ENCODE peak calls at places on chromosome 18, in nine cellular contexts. W is nucleus accumbens; L is T-helper 9 cell; N is fibroblast of the conjunctiva; E is CD4-positive, alpha-beta T cell; H is AG09319; J is stimulated activated naive CD8-positive, alpha-beta T cell treated with anti-CD3 and anti-CD28 coated beads, Interleukin-15, amount 100 ng/mL, for 72 hours; G is GM20000; D is MV-4-11. U is an unnamed sample.
A peak's percentile ranks its signal among the peaks of the same experiment; 100 is the strongest.

GRCh38 chr18:14997367-14997766 is 249.4 kb downstream of the ANKRD30B start:
- DNase-seq in J (no peak), L (no peak), D (no peak), W (no peak), E (no peak), N (no peak), G (no peak), H (no peak), U (no peak)

GRCh38 chr18:3690682-3691066 is 240.7 kb downstream of the TGIF1 start:
- DNase-seq in N (no peak), J (no peak), W (no peak), E (no peak), H (no peak), D (no peak), L (no peak), G (no peak), U (no peak)

GRCh38 chr18:55783921-55784320 is 195.9 kb upstream of the TCF4 start:
- DNase-seq in D (no peak), N (no peak), G (no peak), E (no peak), J (no peak), L (no peak), H (no peak), W (no peak), U (no peak)

GRCh38 chr18:59276047-59276446 is 2.8 kb upstream of the RAX start:
- DNase-seq in N (no peak), E (no peak), L (no peak), D (no peak), W (no peak), H (no peak), G (no peak), J (no peak), U (no peak)

GRCh38 chr18:34909637-34910364 is 131.4 kb upstream of the MAPRE2 start:
- DNase-seq in G (no peak), J (no peak), L (no peak), W (no peak), D (no peak), E (no peak), N (no peak), H (no peak), U (no peak)

GRCh38 chr18:29188760-29189159 is 1011.8 kb upstream of the CDH2 start:
- DNase-seq in L (no peak), J (no peak), W (no peak), G (no peak), E (no peak), H (no peak), D (no peak), N (no peak), U (no peak)

GRCh38 chr18:57088883-57089282 is 58.0 kb upstream of the BOD1L2 start:
- DNase-seq in E (no peak), H (no peak), W (no peak), D (no peak), G (no peak), L (no peak), N (no peak), J (no peak), U (no peak)

GRCh38 chr18:34121157-34121807 is 103.4 kb downstream of the NOL4 start:
- DNase-seq in E (no peak), G (no peak), N (peak; percentile 6), H (no peak), D (no peak), J (no peak), L (no peak), W (no peak), U (no peak)

GRCh38 chr18:2612996-2613395 is 41.6 kb downstream of the NDC80 start:
- DNase-seq in D (no peak), W (no peak), E (no peak), H (no peak), G (no peak), N (no peak), J (no peak), L (no peak), U (no peak)

GRCh38 chr18:31772699-31773098 is 12.0 kb upstream of the SLC25A52 start:
- DNase-seq in H (no peak), L (no peak), N (no peak), G (no peak), E (no peak), J (no peak), W (no peak), D (no peak), U (no peak)

GRCh38 chr18:21330122-21330701 is 88.2 kb downstream of the GREB1L start:
- DNase-seq in J (no peak), H (peak; percentile 22), W (no peak), E (no peak), N (peak; percentile 20), D (no peak), G (no peak), L (no peak), U (no peak)

GRCh38 chr18:10455726-10456453 is 1.5 kb downstream of the APCDD1 start:
- DNase-seq in E (no peak), N (no peak), H (no peak), W (no peak), G (no peak), J (no peak), L (no peak), D (no peak), U (no peak)

GRCh38 chr18:63741769-63742168 is 33.4 kb upstream of the SERPINB7 start:
- DNase-seq in D (no peak), H (no peak), E (no peak), N (no peak), J (no peak), W (no peak), G (no peak), L (no peak), U (no peak)

GRCh38 chr18:63344918-63345317 is 22.1 kb downstream of the KDSR start:
- DNase-seq in N (no peak), D (no peak), W (no peak), L (no peak), H (no peak), E (no peak), G (no peak), J (no peak), U (no peak)

GRCh38 chr18:40357536-40357935 is 1597.5 kb upstream of the PIK3C3 start:
- DNase-seq in W (no peak), N (peak; percentile 18), H (no peak), G (no peak), J (no peak), E (no peak), L (no peak), D (no peak), U (no peak)

GRCh38 chr18:37420315-37420880 is 145.2 kb downstream of the CELF4 start:
- DNase-seq in L (no peak), E (no peak), H (no peak), N (no peak), G (no peak), W (no peak), J (no peak), D (no peak), U (no peak)

GRCh38 chr18:35494281-35494825 is 3.4 kb downstream of the INO80C start:
- DNase-seq in N (no peak), H (no peak), L (no peak), E (no peak), G (no peak), J (no peak), D (no peak), W (no peak), U (no peak)

GRCh38 chr18:33269223-33269622 is 171.3 kb downstream of the CCDC178 start:
- DNase-seq in D (no peak), E (no peak), L (no peak), H (no peak), G (no peak), W (no peak), N (no peak), J (no peak), U (no peak)

GRCh38 chr18:9663377-9663776 is 44.7 kb upstream of the RAB31 start:
- DNase-seq in W (no peak), G (no peak), N (no peak), J (no peak), L (no peak), D (no peak), H (no peak), E (no peak), U (no peak)

GRCh38 chr18:6414118-6414722 is 491 bp downstream of the L3MBTL4 start:
- DNase-seq in E (no peak), L (no peak), D (no peak), H (no peak), G (peak; percentile 97), J (peak; percentile 53), N (no peak), W (peak; percentile 71), U (no peak)

GRCh38 chr18:48767090-48767670 is 183.6 kb downstream of the SMAD7 start:
- DNase-seq in L (no peak), G (no peak), H (no peak), E (no peak), J (no peak), D (no peak), W (no peak), N (peak; percentile 4), U (no peak)

GRCh38 chr18:29164993-29165599 is 988.2 kb upstream of the CDH2 start:
- DNase-seq in J (no peak), E (no peak), N (peak; percentile 83), D (no peak), W (no peak), H (peak; percentile 41), G (no peak), L (no peak), U (no peak)